ENCODE peak calls at places on chromosomes 3 and 15, in eight cellular contexts. One of them, this sample, is unnamed.

GRCh38 chr15:91552555-91552954 is 301.0 kb upstream of the SLCO3A1 start:
- DNase-seq in HepG2: no peak
- DNase-seq in IMR-90: no peak
- DNase-seq in ovary: no peak
- DNase-seq in heart left ventricle: no peak
- DNase-seq in breast epithelium: no peak
- DNase-seq in Peyer's patch: no peak
- DNase-seq in uterus: no peak
- DNase-seq in this sample: no peak

GRCh38 chr3:13194285-13195209 is 121.3 kb upstream of the IQSEC1 start:
- DNase-seq in ovary: no peak
- DNase-seq in uterus: no peak
- DNase-seq in Peyer's patch: peak
- DNase-seq in breast epithelium: no peak
- DNase-seq in HepG2: peak
- DNase-seq in IMR-90: no peak
- DNase-seq in heart left ventricle: no peak
- DNase-seq in this sample: no peak

GRCh38 chr3:35680866-35681650 is 41.7 kb downstream of the ARPP21 start:
- DNase-seq in heart left ventricle: no peak
- DNase-seq in Peyer's patch: no peak
- DNase-seq in breast epithelium: no peak
- DNase-seq in ovary: no peak
- DNase-seq in HepG2: no peak
- DNase-seq in IMR-90: no peak
- DNase-seq in uterus: no peak
- DNase-seq in this sample: no peak

GRCh38 chr3:148962513-148962912 is 28.8 kb upstream of the GYG1 start:
- DNase-seq in heart left ventricle: no peak
- DNase-seq in IMR-90: peak
- DNase-seq in HepG2: peak
- DNase-seq in Peyer's patch: no peak
- DNase-seq in ovary: no peak
- DNase-seq in breast epithelium: no peak
- DNase-seq in uterus: no peak
- DNase-seq in this sample: no peak

GRCh38 chr3:177483182-177483967 is 286.1 kb upstream of the TBL1XR1 start:
- DNase-seq in heart left ventricle: no peak
- DNase-seq in uterus: no peak
- DNase-seq in HepG2: peak
- DNase-seq in Peyer's patch: no peak
- DNase-seq in ovary: no peak
- DNase-seq in IMR-90: no peak
- DNase-seq in breast epithelium: no peak
- DNase-seq in this sample: no peak

GRCh38 chr3:60291115-60291514 is 960.1 kb downstream of the FHIT start:
- DNase-seq in ovary: no peak
- DNase-seq in heart left ventricle: no peak
- DNase-seq in HepG2: no peak
- DNase-seq in IMR-90: no peak
- DNase-seq in uterus: no peak
- DNase-seq in breast epithelium: no peak
- DNase-seq in Peyer's patch: no peak
- DNase-seq in this sample: no peak

GRCh38 chr3:30341851-30342250 is 264.6 kb upstream of the TGFBR2 start:
- DNase-seq in heart left ventricle: no peak
- DNase-seq in Peyer's patch: no peak
- DNase-seq in HepG2: no peak
- DNase-seq in breast epithelium: no peak
- DNase-seq in ovary: no peak
- DNase-seq in IMR-90: no peak
- DNase-seq in uterus: no peak
- DNase-seq in this sample: no peak

GRCh38 chr3:126912027-126912422 is 70.9 kb upstream of the PLXNA1 start:
- DNase-seq in HepG2: no peak
- DNase-seq in heart left ventricle: no peak
- DNase-seq in ovary: no peak
- DNase-seq in uterus: no peak
- DNase-seq in breast epithelium: no peak
- DNase-seq in IMR-90: no peak
- DNase-seq in Peyer's patch: no peak
- DNase-seq in this sample: no peak

GRCh38 chr3:187104342-187104741 is 35.0 kb downstream of the RPL39L start:
- DNase-seq in HepG2: no peak
- DNase-seq in ovary: no peak
- DNase-seq in IMR-90: no peak
- DNase-seq in uterus: no peak
- DNase-seq in breast epithelium: no peak
- DNase-seq in heart left ventricle: no peak
- DNase-seq in Peyer's patch: no peak
- DNase-seq in this sample: no peak

GRCh38 chr3:56894912-56895431 is 93.2 kb upstream of the ARHGEF3 start:
- DNase-seq in HepG2: no peak
- DNase-seq in IMR-90: peak
- DNase-seq in Peyer's patch: no peak
- DNase-seq in ovary: no peak
- DNase-seq in uterus: peak
- DNase-seq in breast epithelium: no peak
- DNase-seq in heart left ventricle: no peak
- DNase-seq in this sample: no peak

GRCh38 chr15:65245096-65245849 is 34.0 kb upstream of the CILP start:
- DNase-seq in Peyer's patch: no peak
- DNase-seq in heart left ventricle: peak
- DNase-seq in uterus: peak
- DNase-seq in HepG2: peak
- DNase-seq in breast epithelium: peak
- DNase-seq in ovary: peak
- DNase-seq in IMR-90: peak
- DNase-seq in this sample: peak

GRCh38 chr15:74978503-74978902 is 16.9 kb upstream of the SCAMP5 start:
- DNase-seq in uterus: no peak
- DNase-seq in heart left ventricle: no peak
- DNase-seq in HepG2: no peak
- DNase-seq in breast epithelium: no peak
- DNase-seq in Peyer's patch: no peak
- DNase-seq in ovary: no peak
- DNase-seq in IMR-90: peak
- DNase-seq in this sample: no peak

GRCh38 chr15:74977599-74977998 is 17.8 kb upstream of the SCAMP5 start:
- DNase-seq in IMR-90: no peak
- DNase-seq in uterus: no peak
- DNase-seq in Peyer's patch: no peak
- DNase-seq in ovary: no peak
- DNase-seq in HepG2: no peak
- DNase-seq in breast epithelium: no peak
- DNase-seq in heart left ventricle: no peak
- DNase-seq in this sample: no peak

GRCh38 chr15:74978077-74978476 is 17.3 kb upstream of the SCAMP5 start:
- DNase-seq in heart left ventricle: no peak
- DNase-seq in uterus: no peak
- DNase-seq in ovary: no peak
- DNase-seq in HepG2: no peak
- DNase-seq in IMR-90: no peak
- DNase-seq in Peyer's patch: no peak
- DNase-seq in breast epithelium: no peak
- DNase-seq in this sample: no peak

DNA sequence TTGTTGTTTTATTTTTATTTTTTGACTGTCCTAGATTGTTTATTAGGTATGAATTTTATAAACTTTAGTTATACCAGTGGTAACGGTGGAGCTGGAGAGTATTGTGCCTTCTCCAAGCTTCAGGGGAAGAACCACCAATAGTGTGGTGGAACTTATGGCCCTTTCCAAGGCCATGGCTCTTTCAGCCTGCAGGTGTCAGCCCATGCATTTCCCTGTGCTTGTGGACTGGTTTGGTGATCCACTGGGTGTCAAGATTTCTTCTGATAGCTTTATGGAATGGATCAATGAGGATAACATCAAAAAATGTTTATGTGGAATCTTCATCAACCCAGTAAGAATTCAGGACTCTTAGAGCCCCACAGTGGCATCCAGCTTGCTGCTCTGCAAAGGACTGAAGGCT is 19.2 kb upstream of the SCAMP5 start:
- DNase-seq in breast epithelium: no peak
- DNase-seq in Peyer's patch: no peak
- DNase-seq in uterus: no peak
- DNase-seq in ovary: no peak
- DNase-seq in IMR-90: no peak
- DNase-seq in heart left ventricle: no peak
- DNase-seq in HepG2: no peak
- DNase-seq in this sample: no peak
- TF ChIP-seq CTCF in breast epithelium: no peak
- TF ChIP-seq CTCF in Peyer's patch: no peak
- TF ChIP-seq CTCF in uterus: no peak
- TF ChIP-seq CTCF in ovary: no peak
- TF ChIP-seq CTCF in IMR-90: no peak
- TF ChIP-seq CTCF in heart left ventricle: no peak
- TF ChIP-seq CTCF in HepG2: peak
- TF ChIP-seq CTCF in this sample: no peak

GRCh38 chr3:159762238-159762637 is 226.4 kb upstream of the IL12A start:
- DNase-seq in breast epithelium: no peak
- DNase-seq in heart left ventricle: no peak
- DNase-seq in Peyer's patch: no peak
- DNase-seq in HepG2: no peak
- DNase-seq in uterus: no peak
- DNase-seq in ovary: no peak
- DNase-seq in IMR-90: no peak
- DNase-seq in this sample: no peak

GRCh38 chr3:159764211-159765024 is 224.2 kb upstream of the IL12A start:
- DNase-seq in ovary: no peak
- DNase-seq in uterus: no peak
- DNase-seq in heart left ventricle: peak
- DNase-seq in HepG2: no peak
- DNase-seq in Peyer's patch: peak
- DNase-seq in breast epithelium: peak
- DNase-seq in IMR-90: peak
- DNase-seq in this sample: no peak

GRCh38 chr3:159762981-159763465 is 225.6 kb upstream of the IL12A start:
- DNase-seq in heart left ventricle: peak
- DNase-seq in Peyer's patch: peak
- DNase-seq in ovary: peak
- DNase-seq in uterus: peak
- DNase-seq in HepG2: no peak
- DNase-seq in IMR-90: peak
- DNase-seq in breast epithelium: peak
- DNase-seq in this sample: peak

GRCh38 chr3:159765025-159765859 is 223.4 kb upstream of the IL12A start:
- DNase-seq in HepG2: no peak
- DNase-seq in breast epithelium: peak
- DNase-seq in Peyer's patch: peak
- DNase-seq in heart left ventricle: peak
- DNase-seq in ovary: peak
- DNase-seq in IMR-90: peak
- DNase-seq in uterus: peak
- DNase-seq in this sample: peak

DNA sequence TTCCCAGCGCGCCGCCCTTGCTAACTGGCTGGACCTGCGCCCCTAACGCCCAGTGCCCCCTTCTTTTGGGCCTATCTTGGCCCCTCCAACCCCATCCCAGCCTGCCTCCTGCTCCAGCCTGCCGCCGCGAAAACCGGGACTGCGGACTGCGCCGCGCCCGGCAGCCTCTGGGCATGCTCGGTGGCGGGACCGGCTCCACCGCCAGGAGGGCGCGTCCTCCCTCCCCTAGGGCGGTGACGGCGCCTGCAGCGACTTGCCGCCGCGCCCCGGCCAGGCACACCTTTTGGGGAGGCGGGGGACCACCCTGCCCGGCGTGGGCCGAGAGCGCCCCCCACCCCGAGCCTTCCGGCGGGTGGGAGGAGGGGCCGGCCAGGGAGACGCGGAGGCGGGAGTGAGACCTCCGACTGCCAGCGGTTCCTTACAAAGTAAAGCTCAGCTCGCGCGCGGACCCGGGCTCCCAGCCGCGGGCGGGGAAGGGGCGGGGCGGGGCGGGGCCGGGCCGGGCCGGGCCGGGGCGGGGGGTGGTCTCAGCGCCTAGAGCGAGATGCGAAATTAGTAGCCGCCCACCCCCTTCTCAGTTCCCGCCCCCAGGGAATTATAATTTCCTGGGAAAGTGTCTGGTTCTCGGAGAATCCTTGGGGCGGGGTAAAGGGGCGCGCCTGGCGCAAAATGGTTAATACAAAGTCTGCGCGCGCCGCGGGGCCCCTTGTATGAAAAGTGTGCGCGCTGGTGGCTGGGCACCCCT is 225.0 kb upstream of the IL12A start:
- DNase-seq in uterus: peak
- DNase-seq in breast epithelium: no peak
- DNase-seq in ovary: peak
- DNase-seq in Peyer's patch: peak
- DNase-seq in heart left ventricle: peak
- DNase-seq in HepG2: no peak
- DNase-seq in IMR-90: peak
- DNase-seq in this sample: peak
- TF ChIP-seq POLR2A in uterus: peak
- TF ChIP-seq POLR2A in breast epithelium: no peak
- TF ChIP-seq POLR2A in ovary: peak
- TF ChIP-seq POLR2A in Peyer's patch: peak
- TF ChIP-seq POLR2A in heart left ventricle: peak
- TF ChIP-seq POLR2A in HepG2: no peak
- TF ChIP-seq POLR2A in IMR-90: peak
- TF ChIP-seq POLR2A in this sample: no peak

GRCh38 chr3:38297947-38298711 is 16.0 kb downstream of the SLC22A14 start:
- DNase-seq in IMR-90: peak
- DNase-seq in HepG2: no peak
- DNase-seq in uterus: no peak
- DNase-seq in heart left ventricle: no peak
- DNase-seq in ovary: no peak
- DNase-seq in Peyer's patch: no peak
- DNase-seq in breast epithelium: no peak
- DNase-seq in this sample: no peak
- TF ChIP-seq CTCF in IMR-90: peak
- TF ChIP-seq CTCF in HepG2: peak
- TF ChIP-seq CTCF in uterus: no peak
- TF ChIP-seq CTCF in heart left ventricle: no peak
- TF ChIP-seq CTCF in ovary: no peak
- TF ChIP-seq CTCF in Peyer's patch: peak
- TF ChIP-seq CTCF in breast epithelium: no peak
- TF ChIP-seq CTCF in this sample: no peak

GRCh38 chr3:9820543-9820942 is 10.5 kb downstream of the TTLL3 start:
- DNase-seq in HepG2: no peak
- DNase-seq in breast epithelium: no peak
- DNase-seq in Peyer's patch: peak
- DNase-seq in uterus: no peak
- DNase-seq in heart left ventricle: no peak
- DNase-seq in ovary: no peak
- DNase-seq in IMR-90: no peak
- DNase-seq in this sample: no peak

GRCh38 chr3:9820944-9821343 is 10.9 kb downstream of the TTLL3 start:
- DNase-seq in ovary: no peak
- DNase-seq in Peyer's patch: no peak
- DNase-seq in breast epithelium: no peak
- DNase-seq in IMR-90: peak
- DNase-seq in heart left ventricle: no peak
- DNase-seq in uterus: no peak
- DNase-seq in HepG2: peak
- DNase-seq in this sample: no peak

GRCh38 chr3:9826815-9827574 is 16.8 kb downstream of the RPUSD3 start:
- DNase-seq in heart left ventricle: no peak
- DNase-seq in Peyer's patch: peak
- DNase-seq in ovary: no peak
- DNase-seq in breast epithelium: no peak
- DNase-seq in HepG2: peak
- DNase-seq in IMR-90: no peak
- DNase-seq in uterus: no peak
- DNase-seq in this sample: no peak

GRCh38 chr3:9828801-9829755 is 14.7 kb downstream of the RPUSD3 start:
- DNase-seq in IMR-90: no peak
- DNase-seq in ovary: no peak
- DNase-seq in heart left ventricle: no peak
- DNase-seq in HepG2: no peak
- DNase-seq in Peyer's patch: peak
- DNase-seq in uterus: no peak
- DNase-seq in breast epithelium: no peak
- DNase-seq in this sample: no peak

GRCh38 chr3:9825461-9826040 is 15.5 kb downstream of the TTLL3 start:
- DNase-seq in heart left ventricle: no peak
- DNase-seq in breast epithelium: no peak
- DNase-seq in Peyer's patch: peak
- DNase-seq in uterus: no peak
- DNase-seq in ovary: no peak
- DNase-seq in IMR-90: no peak
- DNase-seq in HepG2: no peak
- DNase-seq in this sample: no peak
- TF ChIP-seq POLR2A in heart left ventricle: no peak
- TF ChIP-seq POLR2A in breast epithelium: no peak
- TF ChIP-seq POLR2A in Peyer's patch: no peak
- TF ChIP-seq POLR2A in uterus: no peak
- TF ChIP-seq POLR2A in ovary: no peak
- TF ChIP-seq POLR2A in IMR-90: no peak
- TF ChIP-seq POLR2A in HepG2: no peak
- TF ChIP-seq POLR2A in this sample: no peak